ENCODE peak calls at places on chromosomes 2 and 18, in five cellular contexts. E is heart right ventricle, M is HepG2, O is neural progenitor cell, J is GM23338. Q is an unnamed sample. For H3K4me1, the result is how much of the 10 kb centered on the place peaks cover.

GRCh38 chr2:235746257-235746934 is 252.6 kb downstream of the AGAP1 start:
- DNase-seq in E (no peak), M (peak), O (peak), J (peak), Q (peak)

GRCh38 chr2:41894563-41895333 is 153.1 kb upstream of the PKDCC start:
- DNase-seq in E (no peak), M (peak), O (no peak), J (no peak), Q (no peak)

GRCh38 chr18:49566985-49567384 is 5.1 kb downstream of the LIPG start:
- DNase-seq in E (no peak), M (no peak), O (no peak), J (no peak), Q (no peak)

GRCh38 chr2:46509804-46510203 is 30.4 kb downstream of the TMEM247 start:
- DNase-seq in E (no peak), M (no peak), O (no peak), J (no peak), Q (no peak)

GRCh38 chr2:233411162-233411561 is 56.9 kb downstream of the DGKD start:
- DNase-seq in E (no peak), M (no peak), O (no peak), J (no peak), Q (no peak)

GRCh38 chr2:80001704-80002103 is 302.8 kb downstream of the LRRTM1 start:
- DNase-seq in E (no peak), M (no peak), O (no peak), J (no peak), Q (no peak)

GRCh38 chr2:154837035-154837434 is 138.5 kb downstream of the KCNJ3 start:
- DNase-seq in E (no peak), M (no peak), O (no peak), J (no peak), Q (no peak)

GRCh38 chr2:127575941-127576432 is 40.5 kb downstream of the MYO7B start:
- DNase-seq in E (no peak), M (no peak), O (no peak), J (no peak), Q (no peak)

GRCh38 chr2:23703583-23704385 is 223.1 kb downstream of the ATAD2B start:
- DNase-seq in E (peak), M (no peak), O (no peak), J (no peak), Q (no peak)

GRCh38 chr2:177254433-177255226 is 9.9 kb downstream of the NFE2L2 start:
- DNase-seq in E (peak), M (peak), O (peak), J (peak), Q (no peak)

GRCh38 chr2:180033993-180034894 is 27.1 kb upstream of the CWC22 start:
- DNase-seq in E (no peak), M (no peak), O (peak), J (peak), Q (no peak)

GRCh38 chr2:68196120-68196716 is 38.5 kb downstream of the PNO1 start:
- DNase-seq in E (no peak), M (peak), O (peak), J (peak), Q (peak)

GRCh38 chr18:59957957-59958356 is 58.2 kb downstream of the PMAIP1 start:
- DNase-seq in E (peak), M (peak), O (no peak), J (no peak), Q (peak)

GRCh38 chr18:61400016-61400630 is 66.9 kb downstream of the CDH20 start:
- DNase-seq in E (no peak), M (no peak), O (no peak), J (no peak), Q (no peak)

GRCh38 chr2:126862730-126863129 is 36.0 kb upstream of the TEX51 start:
- DNase-seq in E (no peak), M (no peak), O (no peak), J (no peak), Q (no peak)

GRCh38 chr2:165648826-165649225 is 145.2 kb downstream of the GALNT3 start:
- DNase-seq in E (no peak), M (no peak), O (no peak), J (no peak), Q (no peak)

GRCh38 chr2:23901966-23902942 is 24.7 kb downstream of the ATAD2B start:
- DNase-seq in E (no peak), M (no peak), O (no peak), J (no peak), Q (no peak)

GRCh38 chr2:225512873-225513580 is 113.5 kb downstream of the NYAP2 start:
- DNase-seq in E (no peak), M (peak), O (no peak), J (no peak), Q (no peak)

GRCh38 chr18:28767781-28768211 is 590.9 kb upstream of the CDH2 start:
- DNase-seq in E (no peak), M (no peak), O (no peak), J (no peak), Q (no peak)

GRCh38 chr2:240452471-240453256 is 17.2 kb downstream of the GPC1 start:
- DNase-seq in E (peak), M (peak), O (peak), J (peak), Q (peak)

DNA sequence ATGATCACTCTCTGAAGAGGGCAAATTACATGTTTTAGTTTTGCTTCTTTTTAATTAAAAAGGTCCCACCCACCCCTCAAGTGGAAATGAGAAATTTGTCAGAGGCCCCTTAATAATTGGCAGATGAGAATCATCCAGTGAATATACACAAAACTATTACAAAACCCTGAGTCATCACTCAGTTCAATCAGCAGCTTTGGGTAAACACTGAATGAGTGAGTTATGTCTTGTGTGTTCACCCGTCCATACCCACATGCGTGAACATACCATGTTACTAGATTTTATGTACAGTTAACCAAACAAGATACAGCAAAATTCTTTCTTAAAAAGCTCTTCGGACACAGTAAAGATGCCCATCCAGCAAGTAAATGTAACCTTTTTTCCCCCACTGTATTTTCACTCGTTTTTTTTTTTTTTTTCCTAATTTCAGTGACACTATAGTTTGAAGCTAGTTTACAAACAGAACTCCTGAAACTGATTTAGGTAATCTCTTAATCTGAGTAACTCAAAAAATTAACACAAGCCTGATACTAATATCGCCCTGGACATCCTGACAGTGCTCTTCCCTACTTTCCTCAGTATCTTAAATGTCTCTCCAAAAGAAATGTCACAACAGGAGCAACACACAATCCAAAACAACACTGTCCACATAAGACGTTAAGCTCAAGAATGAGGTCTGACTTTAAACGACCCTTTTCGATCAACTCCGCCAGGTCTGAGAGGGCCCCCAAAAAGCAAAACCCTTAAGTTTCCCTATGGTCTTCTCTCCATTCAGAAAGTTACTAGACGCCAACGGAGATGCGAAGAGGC is 1.3 kb downstream of the PSME4 start:
- DNase-seq in E (no peak), M (peak), O (no peak), J (no peak), Q (no peak)
- H3K4me1 ChIP-seq in E (half or more), M (half or more), O (under half), J (under half), Q (under half)

DNA sequence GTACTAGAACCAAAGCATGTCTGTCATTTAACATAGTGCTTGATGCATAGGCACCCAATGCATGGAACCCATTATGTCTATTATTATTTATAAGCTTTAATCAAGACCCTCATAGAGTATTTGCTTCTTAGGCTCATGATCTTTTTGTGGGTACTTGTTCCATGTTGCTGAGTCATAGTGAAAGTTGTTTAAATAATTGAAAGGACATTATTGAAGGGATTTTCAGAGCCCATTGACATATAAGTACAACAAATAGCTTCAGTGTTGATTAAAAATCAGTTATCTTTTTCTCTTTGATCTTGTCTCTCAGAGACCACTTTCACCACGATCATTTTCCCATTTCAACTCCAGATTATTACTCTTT is 185.6 kb upstream of the OSR1 start:
- DNase-seq in E (no peak), M (no peak), O (no peak), J (no peak), Q (no peak)
- H3K4me1 ChIP-seq in E (under half), M (under half), O (under half), J (under half), Q (under half)

DNA sequence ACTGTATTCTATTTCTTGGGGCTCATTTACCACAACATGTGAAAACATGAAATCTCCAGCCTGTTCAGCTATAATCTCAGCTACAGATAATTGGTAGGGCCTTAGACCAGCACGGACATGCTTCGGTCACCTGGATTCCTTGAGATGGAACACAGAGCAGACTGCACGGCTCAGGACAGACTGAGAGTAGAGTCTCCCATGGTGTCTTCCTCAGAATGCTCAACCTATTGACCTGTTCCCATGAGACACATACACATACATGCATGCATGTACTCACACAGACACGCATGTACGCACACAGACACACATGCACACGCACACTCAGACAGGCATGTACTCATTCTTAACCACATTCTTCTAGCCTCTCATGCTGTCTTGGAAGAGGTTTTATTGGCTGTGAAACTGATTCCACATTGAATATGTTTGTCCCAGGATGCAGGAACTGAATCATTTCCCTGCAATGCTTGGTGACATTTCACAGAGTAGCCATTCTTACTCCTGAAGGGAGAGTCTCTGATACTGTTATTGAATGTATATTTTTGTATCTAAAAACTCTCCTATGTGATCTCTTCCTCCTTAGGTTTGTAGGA is 23.5 kb upstream of the BZW1 start:
- DNase-seq in E (no peak), M (no peak), O (no peak), J (no peak), Q (no peak)
- H3K4me1 ChIP-seq in E (under half), M (under half), O (under half), J (under half), Q (under half)

GRCh38 chr18:3014501-3015202 is 1.7 kb upstream of the LPIN2 start:
- DNase-seq in E (no peak), M (no peak), O (no peak), J (no peak), Q (no peak)
- H3K4me1 ChIP-seq in E (half or more), M (half or more), O (under half), J (under half), Q (under half)

GRCh38 chr18:51183372-51184091 is 13.9 kb downstream of the MEX3C start:
- DNase-seq in E (no peak), M (no peak), O (no peak), J (no peak), Q (no peak)
- H3K4me1 ChIP-seq in E (under half), M (under half), O (under half), J (under half), Q (under half)